ENCODE peak calls at places on chromosomes 16 and 17, in ten cellular contexts. T is vagina, X is SK-N-SH, K is endothelial cell of umbilical vein, Q is HCT116, I is Panc1, W is GM23338, E is stomach, P is esophagus muscularis mucosa, V is SK-N-MC. C is an unnamed sample.

GRCh38 chr17:71821512-71821911 is 299.3 kb upstream of the SOX9 start:
- DNase-seq in E (no peak), K (no peak), Q (no peak), I (no peak), P (no peak), V (no peak), W (no peak), T (no peak), X (no peak), C (no peak)

GRCh38 chr16:1613240-1613639 is 1.1 kb downstream of the CRAMP1 start:
- DNase-seq in T (no peak), E (no peak), X (no peak), V (no peak), W (peak; percentile 32), P (no peak), K (peak; percentile 21), Q (no peak), I (no peak), C (no peak)

GRCh38 chr17:6862822-6863221 is 31.3 kb upstream of the TEKT1 start:
- DNase-seq in P (no peak), Q (no peak), E (no peak), V (no peak), T (no peak), W (no peak), K (no peak), X (no peak), I (no peak), C (no peak)

GRCh38 chr17:76710863-76711611 is at the start of gene MXRA7:
- DNase-seq in E (peak; percentile 68), K (peak; percentile 61), T (no peak), P (no peak), W (peak; percentile 80), I (no peak), X (peak; percentile 97), Q (no peak), V (no peak), C (no peak)

GRCh38 chr17:5331506-5331905 is 49.4 kb downstream of the RABEP1 start:
- DNase-seq in P (no peak), Q (no peak), I (no peak), T (no peak), K (no peak), V (no peak), X (no peak), E (no peak), W (no peak), C (no peak)

GRCh38 chr17:31111183-31111582 is 16.4 kb downstream of the NF1 start:
- DNase-seq in E (no peak), P (no peak), K (no peak), V (no peak), W (no peak), I (no peak), Q (no peak), T (no peak), X (no peak), C (no peak)

GRCh38 chr16:54135361-54136275 is 151.0 kb downstream of the IRX3 start:
- DNase-seq in K (peak; percentile 51), E (no peak), Q (no peak), V (no peak), P (no peak), I (no peak), W (no peak), T (no peak), X (no peak), C (no peak)

GRCh38 chr17:83081561-83082201 is 2.3 kb downstream of the METRNL start:
- DNase-seq in I (no peak), P (no peak), K (no peak), E (peak; percentile 49), W (no peak), T (no peak), X (no peak), Q (no peak), V (no peak), C (no peak)

GRCh38 chr16:11049396-11050059 is 105.2 kb downstream of the CLEC16A start:
- DNase-seq in I (no peak), V (no peak), E (no peak), K (no peak), W (peak; percentile 69), T (no peak), P (no peak), Q (no peak), X (no peak), C (no peak)

GRCh38 chr17:50055055-50055425 is 870 bp upstream of the ITGA3 start:
- DNase-seq in X (no peak), T (no peak), W (peak; percentile 84), K (peak; percentile 17), I (no peak), V (no peak), Q (peak; percentile 93), E (peak; percentile 87), P (no peak), C (peak; percentile 85)

GRCh38 chr17:66355510-66355909 is 53.1 kb downstream of the PRKCA start:
- DNase-seq in P (no peak), Q (no peak), T (no peak), X (no peak), V (no peak), E (no peak), I (no peak), K (peak; percentile 34), W (no peak), C (no peak)

GRCh38 chr17:1452836-1453235 is 3.2 kb downstream of the CRK start:
- DNase-seq in E (no peak), T (no peak), V (no peak), X (no peak), I (no peak), W (no peak), Q (no peak), P (no peak), K (no peak), C (no peak)

GRCh38 chr17:17833664-17834357 is 3.0 kb downstream of the SREBF1 start:
- DNase-seq in K (no peak), Q (no peak), W (no peak), P (no peak), E (no peak), T (no peak), I (no peak), V (no peak), X (no peak), C (no peak)

GRCh38 chr17:27631409-27631755 is 394 bp downstream of the LGALS9 start:
- DNase-seq in Q (no peak), E (no peak), I (no peak), P (no peak), V (no peak), K (no peak), X (no peak), T (no peak), W (no peak), C (no peak)

GRCh38 chr16:78249056-78249455 is 149.6 kb downstream of the WWOX start:
- DNase-seq in V (no peak), K (no peak), T (no peak), X (no peak), E (peak; percentile 85), Q (no peak), P (no peak), I (no peak), W (peak; percentile 61), C (no peak)

GRCh38 chr17:79342376-79342775 is 267.8 kb downstream of the ENGASE start:
- DNase-seq in E (no peak), I (no peak), P (no peak), K (no peak), V (no peak), X (no peak), T (no peak), Q (no peak), W (no peak), C (no peak)

GRCh38 chr16:75263963-75264445 is 12.6 kb upstream of the BCAR1 start:
- DNase-seq in T (no peak), W (no peak), V (no peak), I (no peak), E (no peak), X (peak; percentile 37), P (no peak), Q (no peak), K (no peak), C (no peak)

GRCh38 chr16:72536673-72537435 is 364.9 kb upstream of the PMFBP1 start:
- DNase-seq in Q (no peak), K (no peak), E (no peak), T (no peak), P (no peak), X (no peak), W (no peak), I (no peak), V (no peak), C (no peak)

GRCh38 chr17:57519199-57519598 is 225.9 kb downstream of the CCDC182 start:
- DNase-seq in T (no peak), Q (no peak), V (no peak), K (no peak), E (no peak), X (no peak), I (no peak), W (no peak), P (no peak), C (peak; percentile 23)

DNA sequence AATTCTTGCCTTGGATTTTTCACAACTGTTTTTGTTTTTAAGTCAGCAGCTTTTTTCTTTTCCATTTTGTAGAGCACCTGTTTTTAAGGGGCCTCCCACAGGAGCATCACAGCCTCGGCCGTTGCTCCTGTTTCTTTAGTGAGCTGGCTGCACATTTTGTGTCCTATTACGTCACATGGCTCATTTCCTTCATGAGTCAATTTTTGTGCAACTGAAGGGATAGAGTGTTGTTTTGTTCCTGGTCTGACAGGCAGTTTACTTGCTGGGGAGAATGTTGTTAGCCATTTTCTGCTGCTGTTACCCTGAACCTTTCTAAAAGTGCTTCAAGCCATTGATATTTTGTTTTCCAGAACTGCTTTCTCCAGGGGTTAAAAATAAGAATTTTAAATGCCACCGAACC is 45.0 kb upstream of the CRISPLD2 start:
- DNase-seq in T (no peak), W (no peak), K (peak; percentile 85), Q (no peak), E (no peak), V (no peak), P (no peak), I (peak; percentile 48), X (no peak), C (no peak)
- H3K27ac ChIP-seq in T (peak overlapping the region; percentile 7), W (no peak overlapping the region), K (peak overlapping the region; percentile 48), Q (no peak overlapping the region), E (peak overlapping the region; percentile 55), V (no peak overlapping the region), P (peak overlapping the region; percentile 53), I (no peak overlapping the region), X (no peak overlapping the region), C (no peak overlapping the region)

GRCh38 chr16:87956169-87956770 is 5.0 kb downstream of the BANP start:
- DNase-seq in T (no peak), E (no peak), Q (no peak), W (peak; percentile 32), P (no peak), K (peak; percentile 49), X (no peak), V (no peak), I (no peak), C (no peak)
- TF ChIP-seq POLR2AphosphoS5 in T (no peak), E (no peak), Q (peak; percentile 3), W (no peak), P (no peak), K (no peak), X (no peak), V (no peak), I (no peak), C (no peak)

GRCh38 chr16:71520550-71520949 is 5.7 kb upstream of the CHST4 start:
- DNase-seq in Q (no peak), E (no peak), P (no peak), K (no peak), X (no peak), V (no peak), W (no peak), I (no peak), T (no peak), C (no peak)
- H3K4me3 ChIP-seq in Q (no peak overlapping the region), E (no peak overlapping the region), P (no peak overlapping the region), K (no peak overlapping the region), X (no peak overlapping the region), V (no peak overlapping the region), W (no peak overlapping the region), I (no peak overlapping the region), T (no peak overlapping the region), C (no peak overlapping the region)

GRCh38 chr16:3690470-3690918 is 26.8 kb downstream of the TRAP1 start:
- DNase-seq in W (peak; percentile 88), V (peak; percentile 80), X (peak; percentile 93), T (peak; percentile 94), K (peak; percentile 94), Q (peak; percentile 48), P (peak; percentile 98), E (peak; percentile 90), I (peak; percentile 63), C (peak; percentile 87)
- H3K27ac ChIP-seq in W (no peak overlapping the region), V (peak overlapping the region; percentile 67), X (no peak overlapping the region), T (peak overlapping the region; percentile 83), K (no peak overlapping the region), Q (peak overlapping the region; percentile 6), P (peak overlapping the region; percentile 54), E (peak overlapping the region; percentile 71), I (no peak overlapping the region), C (peak overlapping the region; percentile 71)